ENCODE peak calls at places on chromosomes 12 and 14, in eight cellular contexts. P is DMS153, K is H7, S is amygdala, H is hippocampal formation, G is heart left ventricle, A is progenitor cell of endocrine pancreas, R is endothelial cell. V is an unnamed sample.

GRCh38 chr12:124586756-124587155 is 19.3 kb upstream of the NCOR2 start:
- DNase-seq in P (peak), K (no peak), S (no peak), H (no peak), G (no peak), A (no peak), R (no peak), V (no peak)

GRCh38 chr12:121811434-121812319 is 7.9 kb downstream of the SETD1B start:
- DNase-seq in P (no peak), K (peak), S (peak), H (no peak), G (peak), A (peak), R (peak), V (peak)

GRCh38 chr12:13980548-13981295 is 680 bp downstream of the GRIN2B start:
- DNase-seq in P (no peak), K (peak), S (no peak), H (no peak), G (no peak), A (peak), R (peak), V (peak)

GRCh38 chr14:49408187-49408963 is 177.8 kb downstream of the RPS29 start:
- DNase-seq in P (no peak), K (no peak), S (no peak), H (no peak), G (no peak), A (no peak), R (no peak), V (no peak)

GRCh38 chr14:31583043-31583442 is 21.8 kb downstream of the NUBPL start:
- DNase-seq in P (no peak), K (no peak), S (no peak), H (no peak), G (no peak), A (no peak), R (no peak), V (no peak)

GRCh38 chr12:79650440-79650839 is 40.3 kb downstream of the PAWR start:
- DNase-seq in P (no peak), K (no peak), S (no peak), H (no peak), G (no peak), A (no peak), R (no peak), V (no peak)

GRCh38 chr14:104665663-104666522 is 23.5 kb upstream of the INF2 start:
- DNase-seq in P (peak), K (peak), S (peak), H (peak), G (no peak), A (peak), R (no peak), V (peak)

GRCh38 chr12:67690656-67691055 is 42.1 kb downstream of the DYRK2 start:
- DNase-seq in P (no peak), K (no peak), S (no peak), H (no peak), G (no peak), A (no peak), R (no peak), V (no peak)

GRCh38 chr12:103915306-103915705 is 14.9 kb upstream of the HSP90B1 start:
- DNase-seq in P (no peak), K (no peak), S (no peak), H (no peak), G (no peak), A (no peak), R (no peak), V (no peak)

GRCh38 chr14:87351007-87351406 is 642.0 kb downstream of the GALC start:
- DNase-seq in P (no peak), K (peak), S (no peak), H (no peak), G (no peak), A (no peak), R (no peak), V (no peak)

GRCh38 chr14:69687963-69688649 is 76.7 kb downstream of the SUSD6 start:
- DNase-seq in P (no peak), K (no peak), S (no peak), H (peak), G (no peak), A (no peak), R (no peak), V (no peak)

GRCh38 chr12:131369094-131369845 is 341.6 kb upstream of the SFSWAP start:
- DNase-seq in P (no peak), K (no peak), S (no peak), H (no peak), G (no peak), A (no peak), R (no peak), V (no peak)

V was measured in right cardiac atrium.